ENCODE peak calls at places on chromosomes 13 and 19, in seven cellular contexts. R is GM06990, S is breast epithelium, J is WERI-Rb-1, N is astrocyte, U is Calu3, K is GM23338. X is an unnamed sample.

GRCh38 chr19:28972144-28972543 is 240.8 kb downstream of the UQCRFS1 start:
- DNase-seq in R (no peak), S (no peak), J (no peak), N (no peak), U (no peak), K (no peak), X (no peak)

GRCh38 chr13:111949311-111949710 is 117.6 kb upstream of the SOX1 start:
- DNase-seq in R (no peak), S (no peak), J (no peak), N (no peak), U (no peak), K (no peak), X (no peak)

GRCh38 chr13:102591988-102592781 is 4.6 kb upstream of the TPP2 start:
- DNase-seq in R (peak), S (peak), J (peak), N (peak), U (peak), K (peak), X (peak)

GRCh38 chr19:43639507-43640423 is at the start of gene CADM4:
- DNase-seq in R (no peak), S (peak), J (peak), N (no peak), U (peak), K (peak), X (no peak)

GRCh38 chr13:49806126-49806536 is 13.6 kb upstream of the KPNA3 start:
- DNase-seq in R (no peak), S (no peak), J (no peak), N (no peak), U (no peak), K (no peak), X (no peak)

GRCh38 chr19:31334101-31334848 is 15.0 kb downstream of the TSHZ3 start:
- DNase-seq in R (no peak), S (no peak), J (no peak), N (peak), U (no peak), K (peak), X (no peak)

GRCh38 chr13:99847318-99847750 is 124.2 kb downstream of the ZIC5 start:
- DNase-seq in R (no peak), S (no peak), J (no peak), N (no peak), U (no peak), K (no peak), X (no peak)

GRCh38 chr13:26050568-26051230 is 1.1 kb downstream of the SHISA2 start:
- DNase-seq in R (no peak), S (no peak), J (peak), N (peak), U (no peak), K (peak), X (peak)

GRCh38 chr19:40177286-40178070 is 13.7 kb upstream of the MAP3K10 start:
- DNase-seq in R (no peak), S (no peak), J (no peak), N (no peak), U (no peak), K (no peak), X (no peak)

GRCh38 chr13:100589178-100589725 is 663 bp upstream of the GGACT start:
- DNase-seq in R (no peak), S (no peak), J (peak), N (no peak), U (no peak), K (no peak), X (no peak)

GRCh38 chr13:48862572-48862971 is 113.1 kb upstream of the FNDC3A start:
- DNase-seq in R (no peak), S (no peak), J (no peak), N (no peak), U (no peak), K (no peak), X (no peak)

GRCh38 chr19:14416743-14417214 is 2.4 kb downstream of the DDX39A start:
- DNase-seq in R (no peak), S (no peak), J (no peak), N (no peak), U (no peak), K (no peak), X (no peak)

DNA sequence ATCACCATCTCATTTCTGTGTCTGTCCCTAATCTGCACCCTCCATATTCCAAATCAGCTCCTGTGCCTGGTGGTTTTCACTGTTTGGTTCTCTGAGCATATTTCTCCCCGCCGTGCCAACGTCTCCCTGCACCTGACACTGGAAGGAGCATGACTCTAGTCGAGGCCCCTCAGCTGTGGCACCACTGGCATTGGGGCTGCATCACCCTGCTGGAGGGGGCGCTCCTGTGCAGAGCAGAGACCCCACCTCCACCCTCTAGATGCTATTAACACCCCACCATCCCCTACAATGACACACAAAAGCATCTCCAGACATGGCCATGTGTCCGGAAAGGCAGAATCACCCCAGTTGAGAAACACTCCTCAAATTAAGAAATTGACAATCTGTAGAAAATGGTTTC is 20.8 kb downstream of the ZSCAN5C start:
- DNase-seq in R (no peak), S (no peak), J (no peak), N (no peak), U (no peak), K (no peak), X (no peak)
- TF ChIP-seq CTCF in R (no peak), S (no peak), J (peak), N (no peak), U (no peak), K (no peak), X (no peak)

GRCh38 chr19:13154911-13155471 is 4.8 kb downstream of the IER2 start:
- DNase-seq in R (peak), S (peak), J (peak), N (peak), U (peak), K (peak), X (peak)
- TF ChIP-seq CTCF in R (peak), S (no peak), J (peak), N (peak), U (no peak), K (peak), X (peak)

GRCh38 chr13:44141725-44142539 is 231.7 kb upstream of the SERP2 start:
- DNase-seq in R (peak), S (peak), J (peak), N (peak), U (peak), K (peak), X (peak)
- TF ChIP-seq CTCF in R (no peak), S (no peak), J (no peak), N (no peak), U (no peak), K (no peak), X (peak)

DNA sequence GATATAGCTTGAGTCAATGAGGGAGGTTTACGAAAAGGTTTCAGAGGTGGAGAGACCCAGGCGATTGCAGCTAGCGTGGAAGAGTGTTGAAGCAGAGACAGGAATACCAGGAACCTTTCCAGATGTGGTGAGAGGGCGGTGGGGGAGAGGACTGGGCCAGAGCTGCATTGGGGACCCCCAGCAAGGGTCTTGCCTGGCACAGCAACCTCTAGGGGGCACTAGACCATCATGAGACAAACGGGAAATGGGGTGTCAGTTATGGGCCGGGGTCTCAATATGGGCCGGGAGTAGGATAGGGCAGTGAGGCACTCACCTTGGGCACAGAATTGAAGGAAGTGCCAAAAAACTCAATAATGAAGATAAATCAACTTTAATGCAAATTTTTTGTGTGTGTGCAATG is 2.1 kb upstream of the LRP3 start:
- DNase-seq in R (no peak), S (no peak), J (no peak), N (no peak), U (no peak), K (peak), X (no peak)
- TF ChIP-seq CTCF in R (peak), S (no peak), J (peak), N (peak), U (no peak), K (peak), X (peak)

GRCh38 chr13:41605319-41606285 is 148.3 kb downstream of the RGCC start:
- DNase-seq in R (no peak), S (no peak), J (no peak), N (no peak), U (no peak), K (peak), X (no peak)
- TF ChIP-seq CTCF in R (no peak), S (no peak), J (no peak), N (no peak), U (no peak), K (peak), X (no peak)

DNA sequence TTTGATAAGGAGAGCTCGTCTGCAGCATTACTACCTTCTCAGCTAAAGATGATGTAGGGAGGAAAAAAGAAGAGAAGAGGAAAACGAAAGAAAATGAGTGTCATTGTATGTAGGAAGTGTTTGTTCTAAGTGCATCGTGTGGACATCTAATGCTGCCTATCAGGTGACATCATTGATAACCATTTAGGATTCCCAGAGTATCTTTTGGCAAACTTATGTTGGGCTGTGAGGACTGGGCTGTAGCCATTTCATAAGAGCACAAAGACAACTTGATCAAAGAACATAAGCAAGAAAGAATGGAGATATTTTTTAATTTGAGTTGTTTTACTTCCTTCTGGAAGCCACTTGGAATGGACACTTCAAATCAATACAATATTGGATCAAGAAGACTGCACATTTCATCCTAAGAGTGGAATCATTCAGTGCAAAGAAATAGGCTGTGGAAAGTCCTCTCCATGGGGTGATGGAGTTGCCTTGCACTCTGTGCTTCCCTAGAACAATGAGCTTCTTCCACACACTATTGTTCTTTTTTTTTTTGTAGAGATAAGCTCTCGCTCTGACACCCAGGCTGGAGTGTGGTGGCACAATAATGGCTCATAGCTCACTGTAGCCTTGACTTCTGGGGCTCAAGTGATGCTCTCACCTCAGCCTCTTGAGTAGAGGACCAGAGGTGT is 52.4 kb upstream of the UBL3 start:
- DNase-seq in R (no peak), S (no peak), J (no peak), N (no peak), U (no peak), K (no peak), X (no peak)
- TF ChIP-seq CTCF in R (no peak), S (no peak), J (no peak), N (no peak), U (no peak), K (no peak), X (no peak)

GRCh38 chr19:47111081-47111589 is 2.4 kb downstream of the ZC3H4 start:
- DNase-seq in R (peak), S (no peak), J (peak), N (no peak), U (no peak), K (no peak), X (no peak)
- TF ChIP-seq CTCF in R (no peak), S (no peak), J (no peak), N (no peak), U (no peak), K (no peak), X (no peak)

DNA sequence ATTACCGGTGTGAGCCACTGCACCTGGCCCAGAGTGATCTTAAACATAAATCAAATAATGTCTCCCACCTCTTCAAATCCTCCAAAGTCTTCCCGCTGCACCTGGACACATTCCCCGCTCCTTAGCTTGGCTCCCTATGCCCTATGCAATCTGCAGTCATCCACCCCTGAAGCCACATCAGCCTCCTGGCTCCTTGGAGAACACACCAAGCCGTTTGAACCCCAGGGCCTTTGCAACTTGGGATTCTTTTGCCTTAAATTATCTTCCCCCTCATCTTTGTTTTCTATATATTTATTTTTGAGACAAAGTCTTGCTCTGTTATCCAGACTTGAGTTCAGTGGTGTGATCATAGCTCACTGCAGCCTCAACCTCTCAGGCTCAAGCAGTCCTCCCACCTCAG is 2.7 kb upstream of the DNAAF3 start:
- DNase-seq in R (no peak), S (no peak), J (no peak), N (no peak), U (no peak), K (no peak), X (no peak)
- TF ChIP-seq CTCF in R (no peak), S (no peak), J (no peak), N (no peak), U (no peak), K (no peak), X (no peak)